ENCODE peak calls at places on chromosomes 2 and 18, in six cellular contexts. H is PC-9, Y is GM23248, K is MM.1S, M is PC-3, G is GM23338. A is an unnamed sample.

GRCh38 chr2:161426416-161426787 is 10.3 kb downstream of the TBR1 start:
- DNase-seq in G (peak; percentile 28), K (no peak), M (no peak), H (no peak), Y (no peak), A (peak; percentile 34)

GRCh38 chr2:142180820-142181533 is 50.2 kb upstream of the LRP1B start:
- DNase-seq in M (peak; percentile 24), G (peak; percentile 87), Y (peak; percentile 70), K (no peak), H (no peak), A (peak; percentile 70)

GRCh38 chr2:54675738-54676137 is 47.7 kb upstream of the EML6 start:
- DNase-seq in H (no peak), Y (no peak), G (no peak), K (no peak), M (no peak), A (no peak)

GRCh38 chr18:27121108-27121507 is 64.0 kb downstream of the CHST9 start:
- DNase-seq in H (no peak), M (peak; percentile 8), Y (no peak), G (no peak), K (no peak), A (no peak)

GRCh38 chr18:24731981-24732380 is 271.5 kb downstream of the HRH4 start:
- DNase-seq in G (peak; percentile 26), M (peak; percentile 49), H (no peak), K (no peak), Y (peak; percentile 53), A (peak; percentile 6)

GRCh38 chr2:72847916-72848315 is 22.1 kb upstream of the EXOC6B start:
- DNase-seq in K (no peak), Y (no peak), G (no peak), M (no peak), H (no peak), A (peak; percentile 11)

GRCh38 chr2:24021122-24021998 is 11.5 kb downstream of the MFSD2B start:
- DNase-seq in M (peak; percentile 90), Y (peak; percentile 19), G (peak; percentile 87), H (peak; percentile 96), K (no peak), A (peak; percentile 57)

GRCh38 chr2:40168032-40168431 is 283.9 kb downstream of the SLC8A1 start:
- DNase-seq in H (peak; percentile 55), Y (no peak), G (no peak), K (no peak), M (no peak), A (no peak)

GRCh38 chr18:79962311-79962710 is 2.1 kb upstream of the HSBP1L1 start:
- DNase-seq in K (no peak), Y (peak; percentile 84), H (peak; percentile 79), G (no peak), M (peak; percentile 87), A (no peak)

GRCh38 chr2:50953021-50953420 is 78.9 kb downstream of the NRXN1 start:
- DNase-seq in M (peak; percentile 86), G (no peak), K (no peak), Y (peak; percentile 20), H (peak; percentile 66), A (no peak)

DNA sequence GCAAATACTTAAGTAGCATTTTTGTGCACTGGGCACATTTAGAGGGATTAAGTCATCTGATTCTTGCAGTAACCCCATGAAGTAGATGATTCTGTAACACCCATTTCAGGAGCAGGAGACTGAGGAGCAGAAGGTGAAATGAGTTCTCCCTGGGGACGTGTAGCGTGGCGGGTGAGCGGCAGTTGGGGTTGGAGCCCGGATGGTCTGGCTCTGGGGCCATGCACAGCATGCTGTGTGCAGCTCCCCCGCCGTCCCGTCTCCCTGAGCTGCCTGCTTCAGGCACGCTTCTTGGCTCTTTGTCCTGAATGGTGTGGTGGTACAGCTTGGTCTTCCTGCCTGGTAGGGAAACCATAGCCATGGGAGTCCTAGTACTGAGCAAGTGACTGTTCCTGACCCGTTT is 32.4 kb downstream of the INPP4A start:
- DNase-seq in G (no peak), H (no peak), M (no peak), K (no peak), Y (no peak), A (no peak)
- H3F3A ChIP-seq in G (no peaks in the 10 kb centered on the region), H (peaks cover 19% of the 10 kb centered on the region), M (no peaks in the 10 kb centered on the region), K (peaks cover 78% of the 10 kb centered on the region), Y (peaks cover 7% of the 10 kb centered on the region), A (no peaks in the 10 kb centered on the region)

GRCh38 chr18:62744076-62744705 is 28.9 kb downstream of the PHLPP1 start:
- DNase-seq in K (no peak), G (peak; percentile 43), M (peak; percentile 5), H (no peak), Y (peak; percentile 47), A (no peak)

GRCh38 chr18:62739911-62740310 is 24.6 kb downstream of the PHLPP1 start:
- DNase-seq in G (no peak), Y (no peak), K (no peak), H (no peak), M (no peak), A (no peak)

GRCh38 chr18:62738638-62739037 is 23.3 kb downstream of the PHLPP1 start:
- DNase-seq in K (peak; percentile 21), G (no peak), Y (no peak), M (no peak), H (no peak), A (no peak)

GRCh38 chr18:62741118-62741566 is 25.8 kb downstream of the PHLPP1 start:
- DNase-seq in G (peak; percentile 66), K (no peak), Y (peak; percentile 61), H (peak; percentile 46), M (peak; percentile 63), A (no peak)

DNA sequence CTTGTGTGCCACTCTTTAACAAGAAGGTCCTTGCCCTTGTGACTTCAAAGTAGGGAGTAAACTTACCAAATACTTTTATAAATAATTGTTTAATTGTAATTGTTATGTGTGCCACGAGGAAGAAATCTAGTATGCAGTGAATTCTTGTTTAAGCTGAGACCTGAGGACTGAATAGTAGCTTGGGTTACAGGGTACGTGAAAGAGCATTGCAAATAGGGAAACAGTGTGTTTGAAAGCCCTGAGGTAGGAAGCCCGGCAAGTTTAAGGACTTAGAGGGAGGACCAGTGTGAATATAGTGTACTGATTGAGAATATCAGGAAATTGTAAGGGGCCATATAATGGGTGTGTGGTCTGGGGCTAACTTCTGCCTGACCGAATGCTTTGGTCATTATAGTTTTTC is 26.2 kb downstream of the PHLPP1 start:
- DNase-seq in K (no peak), M (no peak), G (no peak), H (no peak), Y (no peak), A (no peak)
- H3K4me1 ChIP-seq in K (peaks cover 6% of the 10 kb centered on the region), M (peaks cover 14% of the 10 kb centered on the region), G (peaks cover 79% of the 10 kb centered on the region), H (no peaks in the 10 kb centered on the region), Y (peaks cover 14% of the 10 kb centered on the region), A (peaks cover 52% of the 10 kb centered on the region)

GRCh38 chr2:9939587-9940485 is 11.7 kb upstream of the GRHL1 start:
- DNase-seq in G (no peak), H (peak; percentile 68), M (peak; percentile 42), K (no peak), Y (no peak), A (no peak)
- H3K4me3 ChIP-seq in G (no peak overlapping the region), H (peak overlapping the region; percentile 40), M (no peak overlapping the region), K (no peak overlapping the region), Y (no peak overlapping the region), A (no peak overlapping the region)

DNA sequence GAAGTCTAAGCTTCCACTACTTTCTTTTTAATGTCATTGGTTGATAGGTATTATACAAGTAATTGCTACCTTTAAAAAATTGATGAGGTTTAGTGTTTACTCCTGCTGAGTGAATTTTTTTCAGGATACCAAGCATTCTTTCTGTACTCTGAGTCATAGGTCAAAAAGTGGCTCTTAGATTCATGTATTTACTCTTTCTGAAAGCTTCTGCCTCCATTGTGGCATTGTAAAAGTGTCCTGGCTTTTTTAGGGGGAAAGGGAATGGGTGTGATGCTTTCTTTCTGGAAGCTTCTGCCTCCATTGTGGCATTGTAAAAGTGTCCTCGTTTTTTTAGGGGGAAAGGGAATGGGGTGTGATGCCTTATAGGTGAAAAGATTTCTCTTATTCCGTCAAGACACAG is 286.5 kb downstream of the LPIN1 start:
- DNase-seq in M (peak; percentile 36), H (peak; percentile 65), K (no peak), Y (peak; percentile 35), G (no peak), A (no peak)
- H3F3A ChIP-seq in M (no peaks in the 10 kb centered on the region), H (no peaks in the 10 kb centered on the region), K (no peaks in the 10 kb centered on the region), Y (no peaks in the 10 kb centered on the region), G (no peaks in the 10 kb centered on the region), A (no peaks in the 10 kb centered on the region)

DNA sequence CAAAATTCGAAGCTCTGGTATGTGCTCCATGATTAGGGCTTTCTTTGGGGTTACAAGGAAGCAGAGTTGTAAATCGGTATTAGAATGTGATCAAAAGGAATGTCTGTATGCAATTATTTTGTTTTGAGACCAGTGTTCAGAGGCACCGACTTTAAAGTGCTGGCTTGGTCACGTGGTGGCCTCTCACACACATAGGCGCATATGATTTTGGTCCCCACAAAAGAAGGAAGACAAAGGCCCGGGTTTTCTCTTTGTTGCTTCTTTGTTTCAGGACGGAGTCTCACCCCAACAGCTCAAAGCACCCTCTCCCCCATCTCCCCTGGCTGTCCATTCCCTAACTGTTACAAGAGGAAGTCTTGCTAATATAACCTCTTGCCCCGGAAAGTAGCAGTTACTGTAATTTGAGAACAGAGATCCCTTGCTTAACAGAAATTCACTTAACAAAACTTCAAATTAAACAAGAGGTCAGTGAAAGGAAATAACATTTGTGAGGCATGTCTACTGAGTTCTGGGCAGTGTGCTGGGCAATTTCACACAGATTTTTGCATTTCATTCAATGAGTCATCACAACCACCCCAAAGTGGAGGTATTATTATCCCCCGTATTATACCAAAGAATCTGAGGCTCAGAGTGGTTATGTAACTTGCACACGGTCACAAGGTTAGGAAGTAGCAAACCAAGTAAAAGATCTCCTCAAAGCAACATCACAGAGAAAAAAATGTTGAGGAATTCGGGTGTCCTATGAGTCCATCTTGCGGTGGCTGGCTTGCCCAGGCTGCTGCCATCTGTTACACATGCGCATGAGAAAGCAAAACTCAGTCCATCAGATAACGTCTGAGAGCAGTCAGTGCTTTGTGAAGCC is 75.9 kb downstream of the SDC1 start:
- DNase-seq in M (no peak), K (no peak), Y (peak; percentile 74), G (peak; percentile 61), H (peak; percentile 86), A (peak; percentile 66)
- H3K4me1 ChIP-seq in M (peaks cover 10% of the 10 kb centered on the region), K (peaks cover 27% of the 10 kb centered on the region), Y (peaks cover 16% of the 10 kb centered on the region), G (peaks cover 28% of the 10 kb centered on the region), H (peaks cover 45% of the 10 kb centered on the region), A (peaks cover 25% of the 10 kb centered on the region)

GRCh38 chr2:45003586-45004568 is 5.4 kb downstream of the SIX2 start:
- DNase-seq in Y (no peak), H (no peak), M (no peak), K (no peak), G (peak; percentile 44), A (peak; percentile 58)
- H3K4me3 ChIP-seq in Y (peak overlapping the region; percentile 51), H (no peak overlapping the region), M (no peak overlapping the region), K (no peak overlapping the region), G (peak overlapping the region; percentile 56), A (peak overlapping the region; percentile 46)

DNA sequence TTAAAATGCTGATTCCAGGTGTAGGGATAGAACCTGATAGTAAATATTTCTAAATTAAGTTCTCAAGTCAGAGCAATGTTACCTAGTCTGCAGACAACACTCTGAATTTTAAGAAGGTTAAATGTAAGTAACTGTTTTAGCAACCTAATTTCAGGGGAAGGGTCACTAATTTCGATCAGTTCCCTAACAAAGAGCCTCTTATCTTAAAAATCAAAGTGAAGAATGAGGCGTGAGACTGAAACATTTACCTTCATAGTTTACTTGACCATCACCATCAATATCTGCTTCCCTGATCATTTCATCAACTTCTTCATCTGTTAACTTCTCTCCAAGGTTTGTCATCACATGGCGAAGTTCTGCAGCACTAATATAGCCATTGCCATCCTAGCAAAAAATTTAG is 6.4 kb upstream of the STPG4 start:
- DNase-seq in K (no peak), H (no peak), M (no peak), Y (no peak), G (no peak), A (no peak)
- H3F3A ChIP-seq in K (peaks cover 72% of the 10 kb centered on the region), H (peaks cover 97% of the 10 kb centered on the region), M (peaks cover 41% of the 10 kb centered on the region), Y (peaks cover 91% of the 10 kb centered on the region), G (peaks cover 9% of the 10 kb centered on the region), A (peaks cover 88% of the 10 kb centered on the region)

GRCh38 chr2:234491897-234492296 is 5.0 kb downstream of the ARL4C start:
- DNase-seq in H (no peak), M (no peak), G (no peak), Y (no peak), K (no peak), A (no peak)
- H3K4me1 ChIP-seq in H (peaks cover 26% of the 10 kb centered on the region), M (peaks cover 14% of the 10 kb centered on the region), G (peaks cover 20% of the 10 kb centered on the region), Y (peaks cover 7% of the 10 kb centered on the region), K (peaks cover 52% of the 10 kb centered on the region), A (peaks cover 40% of the 10 kb centered on the region)